ENCODE peak calls at places on chromosomes 6 and 20, in five cellular contexts. G is psoas muscle; W is CD8-positive, alpha-beta T cell; Z is naive thymus-derived CD4-positive, alpha-beta T cell; V is endothelial cell of umbilical vein. T is an unnamed sample.
A peak's percentile ranks its signal among the peaks of the same experiment; 100 is the strongest.

GRCh38 chr6:66489269-66489987 is 782.4 kb upstream of the EYS start:
- DNase-seq in G (no peak), W (no peak), Z (no peak), V (no peak), T (no peak)

GRCh38 chr20:47487175-47487917 is 14.3 kb upstream of the NCOA3 start:
- DNase-seq in G (no peak), W (no peak), Z (peak; percentile 58), V (peak; percentile 8), T (no peak)

GRCh38 chr6:26195924-26196845 is 109.0 kb downstream of the HFE start:
- DNase-seq in G (no peak), W (no peak), Z (peak; percentile 40), V (peak; percentile 28), T (peak; percentile 52)

GRCh38 chr6:12233693-12234551 is 56.2 kb upstream of the EDN1 start:
- DNase-seq in G (no peak), W (no peak), Z (peak; percentile 75), V (peak; percentile 86), T (peak; percentile 84)

GRCh38 chr20:14197097-14197496 is 140.3 kb downstream of the FLRT3 start:
- DNase-seq in G (no peak), W (no peak), Z (no peak), V (no peak), T (peak; percentile 68)

GRCh38 chr6:117677553-117678131 is 2.4 kb downstream of the NUS1 start:
- DNase-seq in G (no peak), W (no peak), Z (no peak), V (no peak), T (peak; percentile 76)

GRCh38 chr6:129317931-129318820 is 391.8 kb downstream of the ARHGAP18 start:
- DNase-seq in G (no peak), W (no peak), Z (no peak), V (peak; percentile 16), T (peak; percentile 72)

GRCh38 chr6:36823421-36824096 is 15.7 kb downstream of the CPNE5 start:
- DNase-seq in G (no peak), W (no peak), Z (no peak), V (peak; percentile 52), T (no peak)

GRCh38 chr6:42569102-42570028 is 5.5 kb downstream of the UBR2 start:
- DNase-seq in G (no peak), W (no peak), Z (no peak), V (peak; percentile 91), T (peak; percentile 92)

GRCh38 chr6:105476978-105477377 is 74.1 kb upstream of the PREP start:
- DNase-seq in G (no peak), W (no peak), Z (no peak), V (no peak), T (no peak)

GRCh38 chr6:42996513-42996912 is 12.1 kb downstream of the PPP2R5D start:
- DNase-seq in G (no peak), W (no peak), Z (no peak), V (no peak), T (no peak)

GRCh38 chr6:118203421-118204000 is 296.4 kb downstream of the SLC35F1 start:
- DNase-seq in G (no peak), W (no peak), Z (no peak), V (no peak), T (no peak)

GRCh38 chr20:15248618-15249395 is 911.4 kb upstream of the FLRT3 start:
- DNase-seq in G (no peak), W (no peak), Z (no peak), V (no peak), T (no peak)

GRCh38 chr6:82396964-82397761 is 33.5 kb downstream of the TPBG start:
- DNase-seq in G (no peak), W (no peak), Z (no peak), V (no peak), T (peak; percentile 95)

GRCh38 chr6:43873806-43874714 is 104.0 kb downstream of the VEGFA start:
- DNase-seq in G (no peak), W (no peak), Z (no peak), V (no peak), T (no peak)

GRCh38 chr20:48818481-48818987 is 9.3 kb downstream of the PREX1 start:
- DNase-seq in G (no peak), W (peak; percentile 42), Z (peak; percentile 13), V (no peak), T (no peak)
- H3K4me3 ChIP-seq in G (no peak overlapping the region), W (peak overlapping the region; percentile 42), Z (peak overlapping the region; percentile 24), V (no peak overlapping the region), T (no peak overlapping the region)

GRCh38 chr6:52285174-52286068 is 879 bp upstream of the MCM3 start:
- DNase-seq in G (no peak), W (no peak), Z (no peak), V (no peak), T (peak; percentile 59)

GRCh38 chr6:52288216-52288615 is 3.7 kb upstream of the MCM3 start:
- DNase-seq in G (no peak), W (no peak), Z (no peak), V (no peak), T (no peak)

GRCh38 chr6:52284460-52285173 is at the start of gene MCM3:
- DNase-seq in G (peak; percentile 97), W (peak; percentile 91), Z (peak; percentile 97), V (peak; percentile 100), T (peak; percentile 100)

GRCh38 chr6:52284131-52284459 is 447 bp downstream of the MCM3 start:
- DNase-seq in G (no peak), W (no peak), Z (no peak), V (no peak), T (peak; percentile 63)

DNA sequence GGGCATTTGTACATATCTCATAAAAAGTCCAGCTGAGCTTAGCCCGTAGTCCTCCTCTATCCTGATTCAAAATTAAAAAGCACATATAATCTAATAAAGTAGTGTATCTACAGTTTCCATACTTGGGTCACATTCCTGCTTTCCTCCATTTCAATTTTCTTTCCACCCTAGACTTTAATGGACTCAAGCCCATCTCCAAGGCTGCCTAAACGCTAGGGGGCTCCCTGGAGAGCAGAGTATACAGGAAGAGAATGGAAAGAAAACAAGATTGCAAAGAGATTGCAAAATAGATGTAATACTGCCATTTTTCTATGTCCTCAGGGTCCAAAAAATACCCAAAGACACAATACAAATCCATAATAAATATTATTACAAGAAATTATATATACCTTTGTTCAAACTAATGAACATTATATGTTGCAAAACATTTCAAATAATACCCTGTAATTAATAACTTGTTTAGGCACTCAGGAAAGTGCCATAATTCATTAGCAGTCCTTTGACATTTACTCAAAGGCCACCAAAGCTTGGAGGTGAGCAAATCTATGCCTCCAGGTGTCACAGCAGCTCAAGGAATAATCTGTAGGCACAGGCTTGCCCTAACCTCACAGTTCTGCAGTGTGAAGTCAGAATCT is 2.4 kb upstream of the MCM3 start:
- DNase-seq in G (peak; percentile 56), W (peak; percentile 46), Z (peak; percentile 65), V (peak; percentile 59), T (peak; percentile 82)
- H3K27ac ChIP-seq in G (no peak overlapping the region), W (no peak overlapping the region), Z (peak overlapping the region; percentile 74), V (no peak overlapping the region), T (no peak overlapping the region)

DNA sequence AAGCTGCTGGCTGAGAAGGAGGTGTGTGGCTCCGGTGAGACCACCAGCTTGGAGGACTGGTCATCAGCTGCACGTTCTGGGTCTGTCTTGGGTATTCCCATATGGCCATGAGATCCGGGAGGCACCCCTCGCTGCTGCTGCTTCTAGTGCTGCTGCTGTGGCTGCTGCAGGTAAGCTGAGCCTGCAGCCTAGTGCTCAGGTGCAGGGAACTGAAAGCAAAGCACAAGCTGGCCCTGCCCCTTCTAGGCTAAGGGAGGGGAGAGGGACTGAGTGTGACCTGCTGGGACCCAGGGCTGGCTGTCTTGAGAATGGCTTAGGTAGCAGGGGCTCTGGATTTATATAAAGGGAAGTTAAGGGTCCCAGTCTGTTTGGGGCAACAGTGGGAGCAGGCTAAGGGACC is 403 bp downstream of the CDH26 start:
- DNase-seq in G (no peak), W (no peak), Z (no peak), V (no peak), T (no peak)
- H3K4me3 ChIP-seq in G (no peak overlapping the region), W (no peak overlapping the region), Z (no peak overlapping the region), V (no peak overlapping the region), T (no peak overlapping the region)

GRCh38 chr6:88584581-88584980 is 378.8 kb downstream of the RNGTT start:
- DNase-seq in G (no peak), W (no peak), Z (no peak), V (no peak), T (no peak)
- H3K27ac ChIP-seq in G (no peak overlapping the region), W (no peak overlapping the region), Z (no peak overlapping the region), V (no peak overlapping the region), T (no peak overlapping the region)

DNA sequence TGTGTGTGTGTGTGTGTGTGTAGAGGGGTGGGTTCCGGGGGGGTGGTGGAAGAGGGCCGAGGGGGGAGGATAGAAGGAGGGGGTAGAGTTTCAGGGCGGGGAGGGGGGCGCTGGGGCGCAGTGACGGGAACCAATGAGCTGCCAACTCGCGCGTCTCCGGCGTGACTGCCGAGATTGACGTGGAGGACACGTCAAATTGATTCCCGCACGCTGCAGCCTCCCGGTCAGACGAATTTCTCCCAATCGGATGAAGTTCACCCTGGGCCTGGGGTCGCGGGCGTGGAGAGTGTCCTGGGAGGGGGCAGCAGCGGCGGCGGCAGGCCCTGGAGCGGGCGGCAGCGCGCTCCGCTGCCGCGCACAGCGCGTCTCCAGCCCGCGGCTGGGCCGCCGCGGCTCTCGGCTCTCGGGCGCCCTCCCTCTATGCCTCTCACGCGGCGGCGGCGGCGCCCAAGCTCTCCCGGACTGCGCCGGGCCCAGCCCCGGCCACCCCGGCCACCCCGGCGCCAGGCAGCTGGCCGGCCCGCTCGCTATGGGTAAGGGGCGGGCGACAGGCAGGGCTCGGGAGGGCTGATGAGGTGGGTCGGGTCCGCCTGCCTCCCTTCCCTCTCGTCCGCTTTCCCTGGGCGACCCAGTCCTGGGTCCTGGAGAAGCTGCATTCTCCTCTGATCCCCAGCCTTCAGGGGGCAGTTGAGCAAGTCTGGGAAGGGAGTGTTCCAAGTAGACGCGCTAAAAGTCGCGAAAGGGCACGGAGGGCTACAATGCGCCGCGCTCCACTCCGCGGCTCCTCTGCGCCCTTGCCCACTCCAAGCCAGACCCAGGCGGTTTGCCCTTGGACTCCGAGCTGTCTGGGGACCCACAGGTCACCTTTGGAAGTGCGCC is at the start of gene PAX1:
- DNase-seq in G (no peak), W (no peak), Z (no peak), V (no peak), T (peak; percentile 46)
- H3K4me3 ChIP-seq in G (peak within 1 kb of the TSS; percentile 35), W (no peak within 1 kb of the TSS), Z (no peak within 1 kb of the TSS), V (no peak within 1 kb of the TSS), T (no peak within 1 kb of the TSS)

GRCh38 chr20:54047741-54048140 is 22.7 kb downstream of the BCAS1 start:
- DNase-seq in G (no peak), W (no peak), Z (no peak), V (no peak), T (no peak)
- H3K27ac ChIP-seq in G (no peak overlapping the region), W (no peak overlapping the region), Z (no peak overlapping the region), V (no peak overlapping the region), T (peak overlapping the region; percentile 69)

T was measured in GM23248.